ENCODE peak calls at places on chromosomes 13 and 19, in eight cellular contexts. H is suprapubic skin; B is Calu3; A is cardiac muscle cell; E is astrocyte; M is AG09319; L is epithelial cell of esophagus; I is CD8-positive, alpha-beta T cell. R is an unnamed sample.

GRCh38 chr13:110565296-110565695 is 3.8 kb upstream of the RAB20 start:
- DNase-seq in L (no peak), B (no peak), I (no peak), E (no peak), A (no peak), M (no peak), H (no peak), R (no peak)

GRCh38 chr13:53170910-53171309 is 142.3 kb downstream of the OLFM4 start:
- DNase-seq in L (no peak), M (no peak), E (no peak), I (no peak), A (no peak), B (no peak), H (no peak), R (no peak)

GRCh38 chr13:101398920-101399319 is 17.4 kb downstream of the NALCN start:
- DNase-seq in I (no peak), B (no peak), H (no peak), E (peak; percentile 94), L (peak; percentile 44), A (no peak), M (no peak), R (no peak)

GRCh38 chr19:8655340-8655709 is 24.9 kb downstream of the NFILZ start:
- DNase-seq in H (no peak), E (no peak), I (peak; percentile 23), M (no peak), B (no peak), L (no peak), A (no peak), R (no peak)

GRCh38 chr13:34672631-34673030 is 269.4 kb upstream of the NBEA start:
- DNase-seq in A (no peak), B (no peak), I (no peak), M (no peak), L (peak; percentile 12), H (no peak), E (peak; percentile 35), R (no peak)

GRCh38 chr19:42363614-42364346 is 26.3 kb downstream of the CNFN start:
- DNase-seq in L (no peak), M (no peak), H (no peak), E (no peak), B (no peak), I (no peak), A (no peak), R (no peak)

GRCh38 chr13:32905063-32905863 is 111.0 kb upstream of the KL start:
- DNase-seq in L (peak; percentile 60), E (peak; percentile 86), M (no peak), H (no peak), A (no peak), B (no peak), I (no peak), R (no peak)

GRCh38 chr19:40596608-40597328 is 4.4 kb upstream of the LTBP4 start:
- DNase-seq in I (no peak), E (no peak), B (peak; percentile 64), L (peak; percentile 40), M (no peak), A (peak; percentile 84), H (no peak), R (no peak)

GRCh38 chr19:53883231-53883661 is 1.2 kb downstream of the PRKCG start:
- DNase-seq in B (no peak), L (no peak), A (no peak), M (no peak), E (no peak), H (no peak), I (no peak), R (no peak)

GRCh38 chr13:20073775-20074174 is 87.1 kb downstream of the GJA3 start:
- DNase-seq in E (no peak), L (no peak), M (no peak), I (no peak), H (no peak), A (no peak), B (no peak), R (no peak)

GRCh38 chr19:31270897-31271568 is 78.2 kb downstream of the TSHZ3 start:
- DNase-seq in H (no peak), L (no peak), E (peak; percentile 90), B (no peak), I (no peak), A (no peak), M (no peak), R (no peak)

GRCh38 chr19:29263305-29264080 is 50.5 kb upstream of the UQCRFS1 start:
- DNase-seq in I (peak; percentile 40), B (peak; percentile 73), M (no peak), H (no peak), A (peak; percentile 68), E (no peak), L (peak; percentile 11), R (peak; percentile 69)

GRCh38 chr19:29262085-29262484 is 49.1 kb upstream of the UQCRFS1 start:
- DNase-seq in H (no peak), E (no peak), A (no peak), L (no peak), I (no peak), B (no peak), M (no peak), R (no peak)

GRCh38 chr19:29259867-29260281 is 46.9 kb upstream of the UQCRFS1 start:
- DNase-seq in L (no peak), I (no peak), M (no peak), E (no peak), B (no peak), A (peak; percentile 70), H (no peak), R (no peak)

GRCh38 chr19:29259153-29259552 is 46.2 kb upstream of the UQCRFS1 start:
- DNase-seq in M (no peak), H (no peak), B (no peak), E (no peak), L (no peak), I (no peak), A (no peak), R (no peak)

GRCh38 chr19:29260477-29261317 is 47.7 kb upstream of the UQCRFS1 start:
- DNase-seq in B (peak; percentile 40), E (no peak), L (peak; percentile 1), I (no peak), H (no peak), A (peak; percentile 60), M (no peak), R (no peak)
- TF ChIP-seq CTCF in B (peak; percentile 27), E (peak; percentile 21), L (no peak), I (no peak), H (peak; percentile 43), A (peak; percentile 43), M (peak; percentile 43), R (peak; percentile 53)

GRCh38 chr19:48558018-48558684 is 6.2 kb downstream of the SULT2B1 start:
- DNase-seq in L (peak; percentile 65), B (peak; percentile 57), I (no peak), E (peak; percentile 52), M (no peak), H (no peak), A (no peak), R (no peak)

GRCh38 chr19:48556163-48556562 is 4.2 kb downstream of the SULT2B1 start:
- DNase-seq in L (peak; percentile 81), A (no peak), H (no peak), B (peak; percentile 62), M (no peak), E (peak; percentile 41), I (no peak), R (no peak)

GRCh38 chr19:48561412-48561811 is 9.4 kb downstream of the SULT2B1 start:
- DNase-seq in B (no peak), M (no peak), H (no peak), I (no peak), A (no peak), E (no peak), L (no peak), R (no peak)

GRCh38 chr19:48556825-48557224 is 4.9 kb downstream of the SULT2B1 start:
- DNase-seq in A (no peak), L (no peak), M (no peak), E (no peak), H (no peak), I (no peak), B (no peak), R (no peak)

DNA sequence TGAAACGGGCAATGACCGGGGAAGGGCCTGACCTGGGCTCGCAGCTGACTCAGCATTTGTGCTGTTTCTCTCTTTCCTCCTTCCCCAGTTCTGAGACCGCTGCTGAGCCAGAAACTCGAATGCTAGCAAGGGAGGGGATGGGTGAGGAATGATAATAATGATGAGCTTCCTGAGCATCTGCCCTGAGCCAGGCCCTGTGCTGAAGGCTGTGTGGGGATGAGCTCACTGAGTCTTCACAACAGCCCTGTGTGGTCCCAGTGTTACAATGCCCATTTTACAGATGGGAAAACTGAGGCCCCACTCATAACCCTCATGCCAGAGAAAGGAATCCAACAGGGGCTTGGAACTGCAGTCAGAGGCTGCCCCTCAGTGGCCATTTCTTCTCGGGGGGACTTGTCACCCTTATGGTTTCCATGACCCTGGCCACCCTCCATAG is 8.1 kb downstream of the SULT2B1 start:
- DNase-seq in I (no peak), B (no peak), A (no peak), L (no peak), H (no peak), M (no peak), E (no peak), R (no peak)
- TF ChIP-seq CTCF in I (no peak), B (no peak), A (no peak), L (no peak), H (no peak), M (no peak), E (no peak), R (no peak)

GRCh38 chr19:18273566-18274302 is 518 bp downstream of the IQCN start:
- DNase-seq in L (no peak), B (no peak), I (no peak), A (no peak), M (no peak), E (no peak), H (no peak), R (no peak)
- TF ChIP-seq CTCF in L (no peak), B (no peak), I (no peak), A (no peak), M (no peak), E (no peak), H (no peak), R (no peak)

GRCh38 chr13:98399756-98400155 is 177.2 kb downstream of the STK24 start:
- DNase-seq in M (no peak), E (no peak), H (no peak), A (no peak), I (no peak), L (no peak), B (no peak), R (no peak)

GRCh38 chr13:98397861-98398260 is 179.0 kb downstream of the STK24 start:
- DNase-seq in B (no peak), H (no peak), M (no peak), E (no peak), L (no peak), I (no peak), A (no peak), R (no peak)

GRCh38 chr13:98394820-98395510 is 181.9 kb downstream of the STK24 start:
- DNase-seq in M (no peak), L (no peak), H (no peak), B (no peak), E (no peak), A (no peak), I (no peak), R (no peak)

GRCh38 chr13:98396071-98396710 is 180.7 kb downstream of the STK24 start:
- DNase-seq in B (no peak), M (no peak), I (no peak), L (no peak), E (no peak), H (no peak), A (no peak), R (no peak)

DNA sequence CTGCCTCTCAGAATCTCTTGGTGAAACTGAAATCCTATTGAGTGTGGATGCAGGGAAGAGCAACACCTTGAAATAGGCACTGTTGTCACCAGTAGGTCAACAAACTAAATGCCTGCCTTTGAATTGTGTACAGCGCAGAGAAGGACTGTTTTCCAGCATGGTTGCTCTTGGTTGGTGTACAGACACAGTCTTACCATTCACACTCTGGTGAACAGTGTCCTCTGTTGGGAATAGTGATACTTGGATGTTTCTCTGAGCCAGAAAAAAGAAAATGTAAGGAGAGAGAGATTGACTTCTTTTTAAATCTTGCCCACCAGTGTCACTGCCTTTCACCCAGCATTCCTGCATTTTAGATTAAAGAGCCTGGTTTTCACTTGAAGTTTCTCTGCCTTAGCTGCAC is 179.7 kb downstream of the STK24 start:
- DNase-seq in I (no peak), L (peak; percentile 10), B (no peak), M (no peak), E (peak; percentile 19), A (no peak), H (no peak), R (no peak)
- TF ChIP-seq CTCF in I (no peak), L (peak; percentile 45), B (no peak), M (peak; percentile 46), E (peak; percentile 12), A (peak; percentile 21), H (no peak), R (no peak)